ENCODE peak calls at places on chromosome 3, in six cellular contexts. Y is transverse colon, L is DND-41, P is astrocyte, X is neural progenitor cell, F is lung. G is an unnamed sample.

GRCh38 chr3:42582474-42583070 is 805 bp upstream of the SEC22C start:
- DNase-seq in L (no peak), F (no peak), P (no peak), Y (no peak), X (no peak), G (no peak)

GRCh38 chr3:101849714-101850326 is 506 bp downstream of the NFKBIZ start:
- DNase-seq in L (peak; percentile 58), Y (peak; percentile 52), P (no peak), X (peak; percentile 74), F (peak; percentile 43), G (peak; percentile 25)

GRCh38 chr3:196740476-196741400 is 1.1 kb downstream of the PAK2 start:
- DNase-seq in X (peak; percentile 69), F (no peak), P (peak; percentile 48), Y (no peak), L (peak; percentile 22), G (no peak)

GRCh38 chr3:49745986-49746385 is 22.2 kb upstream of the GMPPB start:
- DNase-seq in Y (no peak), X (no peak), L (no peak), P (peak; percentile 85), F (no peak), G (no peak)

GRCh38 chr3:136281966-136282554 is 31.9 kb downstream of the PCCB start:
- DNase-seq in F (no peak), L (no peak), X (no peak), P (no peak), Y (no peak), G (no peak)

GRCh38 chr3:105915524-105915923 is 46.7 kb upstream of the CBLB start:
- DNase-seq in X (no peak), F (no peak), P (no peak), Y (no peak), L (no peak), G (no peak)

GRCh38 chr3:197305854-197306253 is 7.4 kb upstream of the DLG1 start:
- DNase-seq in L (peak; percentile 28), X (no peak), Y (no peak), P (peak; percentile 95), F (no peak), G (no peak)

GRCh38 chr3:110684436-110684835 is 387.2 kb upstream of the NECTIN3 start:
- DNase-seq in P (no peak), X (no peak), F (no peak), L (no peak), Y (no peak), G (no peak)

GRCh38 chr3:149586871-149587270 is 71.0 kb downstream of the WWTR1 start:
- DNase-seq in Y (no peak), X (no peak), F (no peak), P (peak; percentile 81), L (no peak), G (no peak)

GRCh38 chr3:143302638-143303171 is 183.1 kb downstream of the CHST2 start:
- DNase-seq in X (no peak), Y (no peak), L (no peak), P (peak; percentile 72), F (peak; percentile 49), G (no peak)

GRCh38 chr3:161221881-161222600 is 930 bp downstream of the NMD3 start:
- DNase-seq in L (peak; percentile 32), F (no peak), P (no peak), X (no peak), Y (peak; percentile 21), G (peak; percentile 4)

GRCh38 chr3:96190024-96190616 is 624.3 kb upstream of the EPHA6 start:
- DNase-seq in L (no peak), X (no peak), P (no peak), F (no peak), Y (no peak), G (no peak)

GRCh38 chr3:47772047-47772446 is 9.6 kb downstream of the SMARCC1 start:
- DNase-seq in X (no peak), F (no peak), L (no peak), Y (no peak), P (no peak), G (no peak)

GRCh38 chr3:25532763-25533162 is 104.7 kb downstream of the RARB start:
- DNase-seq in P (no peak), Y (no peak), X (no peak), L (peak; percentile 38), F (no peak), G (no peak)

GRCh38 chr3:186413615-186414415 is 51.8 kb upstream of the DGKG start:
- DNase-seq in P (no peak), X (peak; percentile 76), Y (peak; percentile 38), L (no peak), F (peak; percentile 31), G (no peak)

GRCh38 chr3:12345141-12345561 is 56.3 kb downstream of the PPARG start:
- DNase-seq in P (peak; percentile 70), Y (no peak), X (no peak), L (no peak), F (no peak), G (no peak)

GRCh38 chr3:7289113-7289512 is 428.2 kb downstream of the GRM7 start:
- DNase-seq in F (no peak), L (no peak), X (no peak), Y (no peak), P (no peak), G (no peak)

GRCh38 chr3:113409676-113410075 is 31.6 kb downstream of the CFAP44 start:
- DNase-seq in F (no peak), P (peak; percentile 45), Y (no peak), X (no peak), L (no peak), G (no peak)

GRCh38 chr3:12507871-12508281 is 23.6 kb downstream of the TSEN2 start:
- DNase-seq in X (no peak), F (no peak), L (no peak), Y (no peak), P (peak; percentile 54), G (no peak)

GRCh38 chr3:139127101-139127500 is 82.4 kb upstream of the PRR23C start:
- DNase-seq in F (no peak), L (no peak), Y (no peak), P (peak; percentile 58), X (no peak), G (no peak)

GRCh38 chr3:135099734-135100348 is 304.8 kb downstream of the EPHB1 start:
- DNase-seq in L (no peak), F (no peak), P (no peak), X (no peak), Y (no peak), G (no peak)

DNA sequence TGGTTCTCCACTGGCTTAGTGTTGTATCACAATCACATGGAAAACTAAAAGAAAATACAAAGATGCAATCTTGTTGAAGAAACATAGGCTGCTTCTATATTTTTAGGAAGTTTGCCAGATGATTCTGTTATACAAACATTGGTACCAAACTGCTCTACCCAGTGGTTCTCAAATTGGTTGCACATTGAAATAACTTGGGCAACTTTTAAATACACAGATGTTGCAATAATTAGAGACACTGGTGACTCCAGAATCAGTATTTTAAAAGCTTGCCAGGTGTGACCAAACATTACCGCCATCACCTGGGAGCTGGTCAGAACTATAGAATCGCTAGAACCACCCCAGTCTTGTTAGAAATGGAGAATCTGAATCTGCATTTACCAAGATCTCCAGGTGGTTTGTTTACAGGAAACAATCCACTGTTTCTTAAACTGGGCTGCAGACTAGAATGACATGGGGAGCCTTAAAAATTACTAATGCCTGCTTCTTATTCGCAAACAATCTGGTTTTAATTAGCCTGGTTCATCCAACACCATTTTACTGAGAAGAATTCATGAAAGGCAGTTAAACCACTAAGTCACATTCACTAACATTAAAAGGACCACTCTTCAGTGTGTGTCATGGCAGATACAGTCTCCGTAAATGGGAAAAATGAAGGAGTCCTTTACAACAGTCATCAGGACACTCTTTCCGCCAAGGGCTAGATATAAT is 76.5 kb downstream of the ACAP2 start:
- DNase-seq in P (no peak), L (no peak), Y (no peak), X (no peak), F (no peak), G (no peak)
- H3K36me3 ChIP-seq in P (peaks cover 8% of the 10 kb centered on the region), L (peaks cover 7% of the 10 kb centered on the region), Y (no peaks in the 10 kb centered on the region), X (no peaks in the 10 kb centered on the region), F (peaks cover 2% of the 10 kb centered on the region), G (peaks cover 10% of the 10 kb centered on the region)

GRCh38 chr3:839981-840380 is 252.8 kb upstream of the CNTN6 start:
- DNase-seq in X (no peak), F (no peak), P (no peak), Y (no peak), L (no peak), G (no peak)
- H3K9me3 ChIP-seq in X (no peaks in the 10 kb centered on the region), F (no peaks in the 10 kb centered on the region), P (no peaks in the 10 kb centered on the region), Y (no peaks in the 10 kb centered on the region), L (no peaks in the 10 kb centered on the region), G (no peaks in the 10 kb centered on the region)

DNA sequence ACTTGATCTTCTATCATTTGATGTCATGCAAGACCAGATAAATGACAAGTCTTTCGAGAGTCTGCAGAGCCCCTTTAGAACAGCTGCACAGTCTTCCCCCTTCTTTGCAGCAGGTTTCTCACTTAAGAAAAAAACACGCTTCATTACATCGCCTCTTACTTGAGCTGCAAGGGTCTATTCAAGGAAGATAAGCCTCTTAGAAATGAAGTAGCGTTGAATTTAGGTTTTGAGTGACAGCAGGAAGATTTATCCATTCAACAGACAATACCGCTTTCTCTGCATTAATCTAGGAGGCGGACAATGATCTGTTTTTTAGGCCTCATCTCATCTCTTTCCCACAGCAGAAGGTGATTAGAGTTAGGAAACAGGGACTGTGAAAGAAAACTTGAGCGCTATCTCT is 84.4 kb downstream of the MECOM start:
- DNase-seq in X (peak; percentile 69), F (no peak), L (no peak), Y (no peak), P (no peak), G (no peak)
- H3K36me3 ChIP-seq in X (no peaks in the 10 kb centered on the region), F (no peaks in the 10 kb centered on the region), L (no peaks in the 10 kb centered on the region), Y (no peaks in the 10 kb centered on the region), P (no peaks in the 10 kb centered on the region), G (no peaks in the 10 kb centered on the region)

DNA sequence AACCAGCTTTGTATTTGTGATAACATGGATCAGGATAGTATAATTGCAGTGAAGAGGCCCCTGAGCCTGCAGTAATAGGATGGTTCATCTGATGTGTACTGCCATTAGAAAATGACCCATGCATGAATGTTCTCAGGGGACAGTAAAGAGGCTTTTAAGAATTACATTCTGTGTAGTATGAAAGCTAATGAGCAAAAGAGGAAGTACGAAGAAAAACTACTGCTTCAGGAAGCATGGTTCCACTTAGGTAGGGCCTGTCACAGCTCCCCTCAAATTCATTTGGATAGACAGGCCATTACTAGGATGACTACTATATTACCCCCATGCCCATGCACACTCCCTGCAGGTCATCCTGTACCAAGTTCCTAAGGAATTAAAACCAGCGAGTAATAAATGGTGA is 146.2 kb downstream of the ARPP21 start:
- DNase-seq in P (no peak), L (no peak), F (no peak), Y (no peak), X (no peak), G (no peak)
- H3K9me3 ChIP-seq in P (no peaks in the 10 kb centered on the region), L (no peaks in the 10 kb centered on the region), F (no peaks in the 10 kb centered on the region), Y (no peaks in the 10 kb centered on the region), X (no peaks in the 10 kb centered on the region), G (no peaks in the 10 kb centered on the region)

GRCh38 chr3:123157598-123158287 is 44.0 kb upstream of the SEC22A start:
- DNase-seq in L (no peak), Y (no peak), P (no peak), X (no peak), F (no peak), G (no peak)

GRCh38 chr3:123157209-123157597 is 44.5 kb upstream of the SEC22A start:
- DNase-seq in L (no peak), F (no peak), X (no peak), Y (no peak), P (no peak), G (no peak)

GRCh38 chr3:123159926-123160635 is 41.7 kb upstream of the SEC22A start:
- DNase-seq in X (no peak), P (peak; percentile 33), L (no peak), Y (no peak), F (no peak), G (no peak)

GRCh38 chr3:123158330-123158729 is 43.4 kb upstream of the SEC22A start:
- DNase-seq in X (no peak), Y (no peak), L (no peak), F (no peak), P (no peak), G (no peak)

GRCh38 chr3:123158899-123159390 is 42.8 kb upstream of the SEC22A start:
- DNase-seq in Y (no peak), P (no peak), L (no peak), X (no peak), F (no peak), G (no peak)
- H3K36me3 ChIP-seq in Y (no peaks in the 10 kb centered on the region), P (peaks cover 17% of the 10 kb centered on the region), L (peaks cover 40% of the 10 kb centered on the region), X (no peaks in the 10 kb centered on the region), F (peaks cover 50% of the 10 kb centered on the region), G (no peaks in the 10 kb centered on the region)

G was measured in CD8-positive, alpha-beta memory T cell.